ENCODE peak calls at places on chromosomes 5 and 9, in eight cellular contexts. A is GM23248; S is cardiac muscle cell; E is neural progenitor cell; J is tibial artery; X is effector memory CD4-positive, alpha-beta T cell; P is CD8-positive, alpha-beta memory T cell; D is pancreas. R is an unnamed sample. For H3K9me3 and H3K4me1, the result is how much of the 10 kb centered on the place peaks cover.

GRCh38 chr9:115115924-115116323 is 2.0 kb downstream of the TNC start:
- DNase-seq in J (no peak), D (no peak), P (no peak), S (no peak), E (no peak), A (peak), X (no peak), R (no peak)

GRCh38 chr9:134396258-134396742 is 70.0 kb downstream of the RXRA start:
- DNase-seq in A (no peak), X (peak), S (no peak), P (peak), D (no peak), E (no peak), J (no peak), R (no peak)

GRCh38 chr5:83428126-83428525 is 43.4 kb upstream of the VCAN start:
- DNase-seq in D (no peak), X (no peak), P (no peak), S (peak), J (no peak), A (no peak), E (no peak), R (no peak)

GRCh38 chr9:111661150-111661801 is at the start of gene GNG10:
- DNase-seq in J (peak), E (peak), X (peak), D (peak), P (peak), A (peak), S (peak), R (peak)

GRCh38 chr5:16776611-16777251 is 159.4 kb downstream of the MYO10 start:
- DNase-seq in S (no peak), J (no peak), P (no peak), X (no peak), E (peak), D (no peak), A (no peak), R (peak)

GRCh38 chr5:64869419-64869818 is 100.7 kb downstream of the CWC27 start:
- DNase-seq in D (no peak), E (peak), S (peak), X (no peak), A (peak), J (no peak), P (no peak), R (peak)

GRCh38 chr9:134522976-134523375 is 118.6 kb upstream of the COL5A1 start:
- DNase-seq in D (no peak), X (no peak), P (no peak), J (no peak), S (no peak), E (no peak), A (no peak), R (no peak)

GRCh38 chr9:122206118-122207046 is 22.4 kb downstream of the LHX6 start:
- DNase-seq in P (no peak), A (peak), J (no peak), X (no peak), S (peak), E (no peak), D (no peak), R (no peak)

GRCh38 chr9:79592736-79593493 is 21.1 kb downstream of the TLE4 start:
- DNase-seq in S (no peak), A (peak), J (no peak), E (no peak), X (no peak), P (no peak), D (no peak), R (no peak)

GRCh38 chr9:21398955-21399489 is 9.9 kb upstream of the IFNA8 start:
- DNase-seq in E (no peak), D (no peak), J (no peak), X (no peak), P (no peak), A (no peak), S (no peak), R (no peak)

GRCh38 chr5:72378636-72379289 is 58.6 kb downstream of the PTCD2 start:
- DNase-seq in X (no peak), D (no peak), E (no peak), J (peak), P (no peak), S (peak), A (peak), R (peak)

GRCh38 chr5:33441241-33441844 is 578 bp downstream of the TARS1 start:
- DNase-seq in X (no peak), J (no peak), E (peak), D (no peak), A (peak), S (peak), P (no peak), R (peak)

GRCh38 chr9:127139071-127139731 is 16.8 kb upstream of the ANGPTL2 start:
- DNase-seq in X (no peak), E (no peak), A (no peak), D (no peak), J (no peak), P (no peak), S (no peak), R (no peak)

GRCh38 chr9:69145148-69145547 is 28.9 kb upstream of the TJP2 start:
- DNase-seq in D (no peak), J (no peak), S (no peak), X (no peak), A (peak), P (no peak), E (no peak), R (no peak)

GRCh38 chr5:15579193-15579990 is 79.4 kb downstream of the FBXL7 start:
- DNase-seq in S (no peak), E (peak), J (no peak), A (no peak), P (no peak), X (no peak), D (no peak), R (no peak)

GRCh38 chr5:143064207-143064606 is 294.0 kb downstream of the ARHGAP26 start:
- DNase-seq in P (no peak), D (no peak), A (peak), J (no peak), S (peak), E (no peak), X (no peak), R (no peak)

GRCh38 chr5:138502121-138502520 is 36.8 kb downstream of the EGR1 start:
- DNase-seq in X (no peak), P (no peak), S (no peak), A (peak), E (no peak), J (no peak), D (no peak), R (no peak)

GRCh38 chr5:30099634-30100033 is 1093.9 kb upstream of the CDH6 start:
- DNase-seq in S (peak), A (no peak), J (no peak), X (no peak), P (no peak), E (peak), D (no peak), R (peak)

GRCh38 chr5:19986806-19987205 is 1.2 kb downstream of the CDH18 start:
- DNase-seq in A (no peak), J (no peak), E (no peak), X (no peak), D (no peak), S (no peak), P (no peak), R (no peak)

GRCh38 chr5:131277875-131278795 is 14.3 kb downstream of the CDC42SE2 start:
- DNase-seq in A (no peak), X (no peak), J (no peak), S (no peak), E (no peak), P (no peak), D (no peak), R (no peak)

GRCh38 chr9:125549465-125550215 is 157.4 kb downstream of the MAPKAP1 start:
- DNase-seq in D (peak), P (no peak), J (peak), E (no peak), A (peak), S (peak), X (no peak), R (no peak)

GRCh38 chr5:63125862-63126261 is 547.2 kb downstream of the LRRC70 start:
- DNase-seq in E (no peak), D (no peak), J (no peak), A (peak), X (no peak), P (no peak), S (peak), R (peak)

GRCh38 chr5:350355-350754 is 28.8 kb downstream of the AHRR start:
- DNase-seq in X (no peak), S (no peak), D (no peak), A (peak), E (peak), J (no peak), P (no peak), R (no peak)

GRCh38 chr9:107751522-107752235 is 262.1 kb upstream of the KLF4 start:
- DNase-seq in A (peak), X (no peak), D (peak), J (peak), P (no peak), E (no peak), S (peak), R (no peak)

GRCh38 chr5:53603009-53603687 is 42.7 kb downstream of the NDUFS4 start:
- DNase-seq in D (no peak), P (no peak), A (peak), J (no peak), E (no peak), S (peak), X (no peak), R (no peak)

GRCh38 chr9:99011161-99011709 is 67.5 kb downstream of the COL15A1 start:
- DNase-seq in J (no peak), P (no peak), E (peak), X (no peak), A (peak), S (peak), D (no peak), R (no peak)
- H3K9me3 ChIP-seq in J (under half), P (under half), E (under half), X (under half), A (under half), S (under half), D (under half), R (under half)

GRCh38 chr9:104885818-104886709 is 41.9 kb downstream of the ABCA1 start:
- DNase-seq in E (no peak), J (no peak), X (no peak), P (no peak), A (no peak), S (no peak), D (no peak), R (peak)
- H3K4me1 ChIP-seq in E (half or more), J (under half), X (under half), P (under half), A (under half), S (under half), D (under half), R (under half)

DNA sequence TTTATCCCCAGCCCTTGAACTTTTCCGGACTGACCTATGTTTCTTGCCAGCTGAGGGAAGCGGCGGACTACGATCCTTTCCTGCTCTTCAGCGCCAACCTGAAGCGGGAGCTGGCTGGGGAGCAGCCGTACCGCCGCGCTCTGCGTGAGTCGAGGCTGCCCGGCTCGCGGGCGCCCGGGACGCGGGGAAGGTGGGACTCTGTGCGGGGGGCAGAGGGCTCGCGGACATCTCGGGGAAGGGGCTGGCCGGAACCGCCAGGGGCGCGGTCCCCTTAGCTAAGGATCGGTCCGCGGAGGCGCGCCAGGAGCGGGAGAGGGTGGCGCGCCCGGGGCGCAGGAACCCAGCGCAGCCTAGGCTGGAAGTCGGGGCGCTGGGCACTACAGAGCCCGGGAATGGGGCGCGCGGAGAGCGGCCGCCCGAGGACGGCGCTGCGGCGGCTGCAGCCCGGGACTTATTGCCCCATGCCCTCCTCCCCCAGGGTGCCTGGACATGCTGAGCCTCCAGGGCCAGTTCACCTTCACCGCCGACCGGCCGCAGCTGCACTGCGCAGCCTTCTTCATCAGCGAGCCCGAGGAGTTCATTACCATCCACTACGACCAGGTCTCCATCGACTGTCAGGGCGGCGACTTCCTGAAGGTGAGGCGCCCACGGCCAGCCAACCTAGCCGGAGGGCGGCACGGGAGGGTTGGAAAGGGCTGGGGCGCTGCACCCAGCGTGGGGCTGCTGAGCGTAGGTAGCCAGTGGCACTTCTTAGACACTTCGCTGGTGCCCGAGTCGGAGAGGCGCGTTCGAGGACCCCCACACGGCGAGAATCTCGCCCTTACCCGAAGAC is 922 bp downstream of the CRHBP start:
- DNase-seq in X (no peak), S (peak), P (no peak), J (no peak), A (peak), D (no peak), E (peak), R (no peak)
- H3K4me3 ChIP-seq in X (no peak), S (peak), P (no peak), J (peak), A (peak), D (no peak), E (peak), R (no peak)

GRCh38 chr5:45799388-45799787 is 103.2 kb upstream of the HCN1 start:
- DNase-seq in X (no peak), S (no peak), A (no peak), P (no peak), J (no peak), D (no peak), E (no peak), R (no peak)

GRCh38 chr5:45796959-45797553 is 100.9 kb upstream of the HCN1 start:
- DNase-seq in P (no peak), D (no peak), S (no peak), A (no peak), J (no peak), X (no peak), E (peak), R (peak)

GRCh38 chr5:45795458-45795857 is 99.3 kb upstream of the HCN1 start:
- DNase-seq in A (no peak), D (no peak), X (no peak), S (no peak), E (no peak), J (no peak), P (no peak), R (no peak)

DNA sequence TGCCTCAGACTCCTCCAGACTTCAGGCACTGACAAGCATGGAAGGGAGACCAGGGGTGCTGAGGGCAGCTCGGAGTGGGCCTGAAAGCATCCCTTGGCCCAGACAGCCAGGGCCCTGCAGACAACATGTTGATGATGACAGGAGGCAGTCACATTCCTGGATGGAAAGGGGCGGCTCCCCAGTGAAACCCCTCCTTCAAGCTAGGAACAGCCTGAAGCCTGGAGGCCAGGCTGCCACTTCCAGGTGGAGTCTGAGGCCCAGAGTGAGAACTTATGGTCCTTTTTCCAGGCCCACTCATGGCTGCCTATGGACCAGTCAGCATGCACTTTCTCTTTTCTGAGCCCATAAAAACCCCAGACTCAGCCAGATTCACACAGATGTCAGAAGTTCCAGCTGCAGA is 104.2 kb upstream of the HCN1 start:
- DNase-seq in X (no peak), A (no peak), P (no peak), D (no peak), E (no peak), J (no peak), S (no peak), R (no peak)
- H3K9me3 ChIP-seq in X (under half), A (under half), P (under half), D (under half), E (under half), J (under half), S (under half), R (under half)

DNA sequence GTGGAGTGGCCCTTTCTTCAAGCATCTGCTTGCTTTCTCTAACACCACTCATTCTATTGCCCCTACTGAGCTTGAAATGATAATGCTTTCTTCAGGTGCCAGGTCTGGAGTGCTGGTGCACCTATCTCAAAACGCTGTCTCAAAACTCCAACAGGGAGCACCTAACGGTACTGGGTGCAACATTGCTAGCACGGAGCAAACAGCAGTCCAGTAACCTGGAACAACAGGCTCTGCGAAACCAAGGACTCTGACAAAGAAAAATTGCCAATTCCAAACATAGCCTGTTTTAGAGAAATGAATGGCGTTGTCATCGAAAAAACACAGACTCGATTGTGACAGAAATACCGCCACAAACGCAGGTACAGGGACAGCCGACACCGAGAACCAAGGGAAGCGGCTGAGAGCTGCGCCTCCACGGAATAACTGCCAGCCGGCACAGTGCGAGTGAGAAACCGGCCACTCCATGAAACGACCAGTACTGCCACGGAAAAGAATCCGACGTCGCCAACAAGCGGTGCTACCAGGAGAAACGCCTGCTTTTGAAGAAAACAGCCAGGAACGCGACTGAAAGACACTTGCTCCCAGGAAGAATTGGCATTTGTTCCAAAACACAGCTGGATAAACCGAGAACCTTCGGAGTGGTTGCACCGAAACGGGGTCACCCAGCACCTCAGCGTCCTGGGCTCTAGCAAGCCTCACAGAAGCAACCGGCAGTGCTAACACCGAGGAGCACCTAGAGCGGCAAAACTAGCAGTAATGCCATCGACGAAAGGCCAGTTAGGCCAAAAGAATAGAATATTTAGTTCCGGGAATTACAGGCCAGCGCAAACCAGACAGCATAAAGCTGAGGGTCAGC is 3.0 kb downstream of the ANXA2R start:
- DNase-seq in S (peak), J (no peak), D (no peak), X (no peak), P (no peak), E (peak), A (peak), R (no peak)
- H3K4me1 ChIP-seq in S (under half), J (under half), D (under half), X (under half), P (under half), E (under half), A (under half), R (under half)

GRCh38 chr5:39518516-39518915 is 93.7 kb upstream of the DAB2 start:
- DNase-seq in E (no peak), X (no peak), A (peak), P (no peak), S (peak), J (no peak), D (no peak), R (no peak)
- H3K4me3 ChIP-seq in E (no peak), X (no peak), A (peak), P (no peak), S (no peak), J (no peak), D (no peak), R (no peak)

GRCh38 chr5:178981381-178981780 is 13.7 kb downstream of the GRM6 start:
- DNase-seq in J (no peak), A (no peak), P (no peak), S (no peak), X (no peak), E (no peak), D (no peak), R (no peak)
- H3K9me3 ChIP-seq in J (under half), A (under half), P (under half), S (under half), X (under half), E (under half), D (under half), R (under half)

GRCh38 chr9:89743576-89744254 is 138.9 kb downstream of the GADD45G start:
- DNase-seq in P (no peak), E (peak), S (no peak), D (no peak), A (no peak), J (no peak), X (peak), R (no peak)
- H3K4me1 ChIP-seq in P (half or more), E (under half), S (under half), D (under half), A (under half), J (under half), X (half or more), R (under half)

DNA sequence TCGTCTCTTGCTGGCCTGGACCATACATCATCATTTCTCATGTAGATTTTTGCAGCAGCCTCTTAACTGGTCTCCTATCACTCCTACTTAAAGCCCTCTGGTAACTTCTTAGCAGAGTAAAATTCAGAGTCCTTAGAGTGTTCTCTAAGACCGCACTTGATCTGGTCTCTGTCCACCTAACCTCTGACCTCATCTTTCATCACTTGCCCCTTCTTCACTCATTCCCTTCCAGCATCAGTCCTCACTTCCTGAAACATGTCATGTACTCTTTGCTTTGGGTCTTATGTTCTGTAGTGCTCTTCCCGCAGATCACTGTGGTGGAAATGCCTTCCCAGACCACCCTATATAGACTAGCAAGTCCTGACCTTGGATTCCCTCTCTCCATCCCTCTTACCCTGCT is 9.8 kb downstream of the LARP1 start:
- DNase-seq in S (no peak), X (no peak), J (no peak), A (no peak), P (no peak), E (no peak), D (no peak), R (no peak)
- H3K4me3 ChIP-seq in S (no peak), X (no peak), J (no peak), A (no peak), P (no peak), E (no peak), D (no peak), R (no peak)

DNA sequence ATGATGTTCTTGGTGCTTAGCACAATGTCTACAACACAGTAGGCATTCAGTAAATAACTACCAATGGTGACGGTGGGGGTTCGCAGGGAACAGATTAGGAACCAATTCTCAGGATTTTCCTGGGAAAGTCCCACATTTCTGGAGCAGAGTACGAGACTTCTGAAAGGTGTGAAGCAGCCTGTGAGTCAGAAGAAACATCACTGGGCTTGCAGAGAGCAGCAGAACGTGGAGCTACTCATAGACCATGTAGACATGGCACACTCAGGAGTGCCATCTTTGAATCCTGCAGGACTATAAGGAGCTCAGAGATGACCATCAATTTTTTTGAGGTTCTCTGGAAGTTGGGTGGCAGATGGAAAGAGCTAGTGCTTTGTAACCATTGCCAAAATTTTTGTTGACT is 106.6 kb upstream of the ANKRD55 start:
- DNase-seq in E (no peak), A (no peak), J (no peak), P (no peak), D (no peak), S (no peak), X (no peak), R (no peak)
- H3K9me3 ChIP-seq in E (under half), A (under half), J (under half), P (under half), D (under half), S (under half), X (under half), R (under half)

R was measured in HAP-1.